ENCODE peak calls at places on chromosome 14, in eight cellular contexts. T is GM12864, F is neuronal stem cell, C is T-cell, B is COR-L47, X is Calu3, L is HuH-7.5, N is posterior cingulate gyrus. A is an unnamed sample.

GRCh38 chr14:52951730-52952481 is 1.1 kb upstream of the FERMT2 start:
- DNase-seq in T (no peak), F (no peak), C (no peak), B (no peak), X (peak; percentile 58), L (peak; percentile 63), N (peak; percentile 90), A (no peak)

GRCh38 chr14:51302319-51303030 is 62.4 kb downstream of the TMX1 start:
- DNase-seq in T (no peak), F (no peak), C (no peak), B (peak; percentile 56), X (no peak), L (no peak), N (no peak), A (no peak)

GRCh38 chr14:89941830-89942377 is 12.6 kb downstream of the EFCAB11 start:
- DNase-seq in T (no peak), F (no peak), C (no peak), B (no peak), X (no peak), L (no peak), N (no peak), A (no peak)

GRCh38 chr14:81051547-81051946 is 96.1 kb downstream of the TSHR start:
- DNase-seq in T (no peak), F (no peak), C (no peak), B (no peak), X (no peak), L (no peak), N (no peak), A (no peak)

GRCh38 chr14:75837151-75837787 is 144.5 kb downstream of the TGFB3 start:
- DNase-seq in T (no peak), F (no peak), C (no peak), B (no peak), X (no peak), L (no peak), N (no peak), A (no peak)

GRCh38 chr14:43535231-43535838 is 971.7 kb downstream of the FSCB start:
- DNase-seq in T (no peak), F (no peak), C (no peak), B (no peak), X (no peak), L (peak; percentile 15), N (no peak), A (no peak)

GRCh38 chr14:62126885-62127478 is 364.8 kb downstream of the SNAPC1 start:
- DNase-seq in T (peak; percentile 35), F (peak; percentile 52), C (no peak), B (peak; percentile 53), X (peak; percentile 27), L (peak; percentile 34), N (no peak), A (no peak)

GRCh38 chr14:100012928-100013327 is 52.3 kb upstream of the EVL start:
- DNase-seq in T (no peak), F (no peak), C (no peak), B (no peak), X (no peak), L (no peak), N (no peak), A (no peak)

GRCh38 chr14:60862283-60862682 is 118.6 kb downstream of the TRMT5 start:
- DNase-seq in T (no peak), F (no peak), C (no peak), B (peak; percentile 38), X (peak; percentile 84), L (peak; percentile 5), N (no peak), A (no peak)

GRCh38 chr14:24367506-24368214 is at the start of gene NFATC4:
- DNase-seq in T (no peak), F (peak; percentile 90), C (no peak), B (peak; percentile 78), X (peak; percentile 37), L (no peak), N (peak; percentile 75), A (no peak)

GRCh38 chr14:74509587-74510210 is 16.1 kb downstream of the ISCA2 start:
- DNase-seq in T (no peak), F (no peak), C (no peak), B (no peak), X (no peak), L (no peak), N (no peak), A (no peak)

GRCh38 chr14:93592786-93593185 is 162.0 kb downstream of the UNC79 start:
- DNase-seq in T (no peak), F (no peak), C (no peak), B (no peak), X (no peak), L (no peak), N (no peak), A (no peak)

GRCh38 chr14:56202256-56202655 is 84.0 kb downstream of the PELI2 start:
- DNase-seq in T (no peak), F (no peak), C (no peak), B (no peak), X (no peak), L (no peak), N (no peak), A (no peak)

GRCh38 chr14:54420478-54421116 is 20.6 kb downstream of the CNIH1 start:
- DNase-seq in T (no peak), F (no peak), C (no peak), B (peak; percentile 10), X (peak; percentile 48), L (no peak), N (no peak), A (no peak)

GRCh38 chr14:65255583-65256443 is 153.5 kb upstream of the MAX start:
- DNase-seq in T (no peak), F (no peak), C (no peak), B (peak; percentile 82), X (peak; percentile 89), L (no peak), N (no peak), A (no peak)

GRCh38 chr14:35367056-35367372 is 37.5 kb downstream of the NFKBIA start:
- DNase-seq in T (no peak), F (no peak), C (no peak), B (no peak), X (no peak), L (no peak), N (peak; percentile 60), A (no peak)

GRCh38 chr14:21024668-21025373 is at the start of gene NDRG2:
- DNase-seq in T (no peak), F (peak; percentile 64), C (peak; percentile 72), B (peak; percentile 38), X (peak; percentile 69), L (peak; percentile 81), N (peak; percentile 93), A (no peak)

GRCh38 chr14:82403972-82404371 is 870.3 kb upstream of the SEL1L start:
- DNase-seq in T (no peak), F (no peak), C (no peak), B (no peak), X (no peak), L (no peak), N (no peak), A (no peak)